ENCODE peak calls at places on chromosome 6, in ten cellular contexts. One of them, this sample, is unnamed.

GRCh38 chr6:3830806-3831205 is 18.4 kb upstream of the FAM50B start:
- DNase-seq in RWPE1: no peak
- DNase-seq in globus pallidus: no peak
- DNase-seq in HS-5: no peak
- DNase-seq in heart left ventricle: no peak
- DNase-seq in hepatocyte: no peak
- DNase-seq in GM20000: no peak
- DNase-seq in mucosa of gallbladder: no peak
- DNase-seq in COR-L47: no peak
- DNase-seq in AG09309: no peak
- DNase-seq in this sample: no peak

GRCh38 chr6:84847349-84848160 is 83.2 kb upstream of the TBX18 start:
- DNase-seq in RWPE1: no peak
- DNase-seq in globus pallidus: no peak
- DNase-seq in HS-5: no peak
- DNase-seq in heart left ventricle: no peak
- DNase-seq in hepatocyte: peak
- DNase-seq in GM20000: no peak
- DNase-seq in mucosa of gallbladder: no peak
- DNase-seq in COR-L47: no peak
- DNase-seq in AG09309: no peak
- DNase-seq in this sample: no peak

GRCh38 chr6:116136933-116137340 is 11.0 kb upstream of the COL10A1 start:
- DNase-seq in RWPE1: no peak
- DNase-seq in globus pallidus: peak
- DNase-seq in HS-5: no peak
- DNase-seq in heart left ventricle: no peak
- DNase-seq in hepatocyte: no peak
- DNase-seq in GM20000: no peak
- DNase-seq in mucosa of gallbladder: no peak
- DNase-seq in COR-L47: no peak
- DNase-seq in AG09309: no peak
- DNase-seq in this sample: no peak

GRCh38 chr6:73134588-73134987 is 90.7 kb downstream of the KHDC1L start:
- DNase-seq in RWPE1: no peak
- DNase-seq in globus pallidus: no peak
- DNase-seq in HS-5: no peak
- DNase-seq in heart left ventricle: peak
- DNase-seq in hepatocyte: peak
- DNase-seq in GM20000: no peak
- DNase-seq in mucosa of gallbladder: no peak
- DNase-seq in COR-L47: no peak
- DNase-seq in AG09309: no peak
- DNase-seq in this sample: no peak

GRCh38 chr6:144066745-144067484 is 28.5 kb downstream of the SF3B5 start:
- DNase-seq in RWPE1: no peak
- DNase-seq in globus pallidus: no peak
- DNase-seq in HS-5: no peak
- DNase-seq in heart left ventricle: no peak
- DNase-seq in hepatocyte: no peak
- DNase-seq in GM20000: peak
- DNase-seq in mucosa of gallbladder: no peak
- DNase-seq in COR-L47: no peak
- DNase-seq in AG09309: no peak
- DNase-seq in this sample: no peak

GRCh38 chr6:16728513-16729182 is 32.6 kb downstream of the ATXN1 start:
- DNase-seq in RWPE1: no peak
- DNase-seq in globus pallidus: no peak
- DNase-seq in HS-5: no peak
- DNase-seq in heart left ventricle: no peak
- DNase-seq in hepatocyte: no peak
- DNase-seq in GM20000: no peak
- DNase-seq in mucosa of gallbladder: no peak
- DNase-seq in COR-L47: no peak
- DNase-seq in AG09309: no peak
- DNase-seq in this sample: no peak

GRCh38 chr6:39855356-39855995 is 63.3 kb downstream of the DAAM2 start:
- DNase-seq in RWPE1: no peak
- DNase-seq in globus pallidus: no peak
- DNase-seq in HS-5: no peak
- DNase-seq in heart left ventricle: no peak
- DNase-seq in hepatocyte: no peak
- DNase-seq in GM20000: no peak
- DNase-seq in mucosa of gallbladder: no peak
- DNase-seq in COR-L47: no peak
- DNase-seq in AG09309: no peak
- DNase-seq in this sample: no peak

GRCh38 chr6:87155920-87156600 is 695 bp downstream of the ZNF292 start:
- DNase-seq in RWPE1: peak
- DNase-seq in globus pallidus: peak
- DNase-seq in HS-5: no peak
- DNase-seq in heart left ventricle: peak
- DNase-seq in hepatocyte: peak
- DNase-seq in GM20000: peak
- DNase-seq in mucosa of gallbladder: peak
- DNase-seq in COR-L47: peak
- DNase-seq in AG09309: no peak
- DNase-seq in this sample: peak

GRCh38 chr6:80215063-80215462 is 108.6 kb downstream of the BCKDHB start:
- DNase-seq in RWPE1: no peak
- DNase-seq in globus pallidus: no peak
- DNase-seq in HS-5: no peak
- DNase-seq in heart left ventricle: no peak
- DNase-seq in hepatocyte: no peak
- DNase-seq in GM20000: no peak
- DNase-seq in mucosa of gallbladder: no peak
- DNase-seq in COR-L47: no peak
- DNase-seq in AG09309: no peak
- DNase-seq in this sample: no peak

GRCh38 chr6:47376930-47377329 is 67.2 kb upstream of the TNFRSF21 start:
- DNase-seq in RWPE1: no peak
- DNase-seq in globus pallidus: no peak
- DNase-seq in HS-5: no peak
- DNase-seq in heart left ventricle: no peak
- DNase-seq in hepatocyte: no peak
- DNase-seq in GM20000: no peak
- DNase-seq in mucosa of gallbladder: no peak
- DNase-seq in COR-L47: no peak
- DNase-seq in AG09309: no peak
- DNase-seq in this sample: no peak